ENCODE peak calls at places on chromosomes 12 and 14, in ten cellular contexts. One of them, this sample, is unnamed.

GRCh38 chr12:116881325-116881866 is at the start of gene HRK:
- DNase-seq in stimulated activated CD4-positive, alpha-beta T cell treated with anti-CD3 and anti-CD28 coated beads, Interleukin-12 subunit alpha, Interleukin-12 subunit beta, amount 100 ng/mL, for 4 hours: no peak
- DNase-seq in H7: peak; percentile 93
- DNase-seq in nephron progenitor cell: no peak
- DNase-seq in kidney: no peak
- DNase-seq in COLO829: no peak
- DNase-seq in activated CD8-positive, alpha-beta memory T cell treated with anti-CD3 and anti-CD28 coated beads, Interleukin-2, amount 50 U/mL, for 48 hours: no peak
- DNase-seq in HT1080: no peak
- DNase-seq in fibroblast of lung: no peak
- DNase-seq in M059J: no peak
- DNase-seq in this sample: no peak

GRCh38 chr12:84329933-84330332 is 582.7 kb downstream of the SLC6A15 start:
- DNase-seq in nephron progenitor cell: no peak
- DNase-seq in H7: no peak
- DNase-seq in kidney: no peak
- DNase-seq in activated CD8-positive, alpha-beta memory T cell treated with anti-CD3 and anti-CD28 coated beads, Interleukin-2, amount 50 U/mL, for 48 hours: no peak
- DNase-seq in M059J: no peak
- DNase-seq in fibroblast of lung: no peak
- DNase-seq in stimulated activated CD4-positive, alpha-beta T cell treated with anti-CD3 and anti-CD28 coated beads, Interleukin-12 subunit alpha, Interleukin-12 subunit beta, amount 100 ng/mL, for 4 hours: no peak
- DNase-seq in COLO829: no peak
- DNase-seq in HT1080: no peak
- DNase-seq in this sample: no peak

GRCh38 chr12:89157413-89157812 is 194.9 kb downstream of the DUSP6 start:
- DNase-seq in nephron progenitor cell: no peak
- DNase-seq in H7: no peak
- DNase-seq in activated CD8-positive, alpha-beta memory T cell treated with anti-CD3 and anti-CD28 coated beads, Interleukin-2, amount 50 U/mL, for 48 hours: no peak
- DNase-seq in stimulated activated CD4-positive, alpha-beta T cell treated with anti-CD3 and anti-CD28 coated beads, Interleukin-12 subunit alpha, Interleukin-12 subunit beta, amount 100 ng/mL, for 4 hours: no peak
- DNase-seq in HT1080: no peak
- DNase-seq in COLO829: no peak
- DNase-seq in kidney: no peak
- DNase-seq in M059J: no peak
- DNase-seq in fibroblast of lung: no peak
- DNase-seq in this sample: no peak

GRCh38 chr12:100267603-100268281 is 765 bp downstream of the SCYL2 start:
- DNase-seq in kidney: no peak
- DNase-seq in nephron progenitor cell: no peak
- DNase-seq in HT1080: peak; percentile 10
- DNase-seq in fibroblast of lung: peak; percentile 58
- DNase-seq in stimulated activated CD4-positive, alpha-beta T cell treated with anti-CD3 and anti-CD28 coated beads, Interleukin-12 subunit alpha, Interleukin-12 subunit beta, amount 100 ng/mL, for 4 hours: peak; percentile 8
- DNase-seq in COLO829: no peak
- DNase-seq in M059J: peak; percentile 37
- DNase-seq in activated CD8-positive, alpha-beta memory T cell treated with anti-CD3 and anti-CD28 coated beads, Interleukin-2, amount 50 U/mL, for 48 hours: no peak
- DNase-seq in H7: peak; percentile 48
- DNase-seq in this sample: no peak

GRCh38 chr14:79551591-79551990 is 659.7 kb downstream of the DIO2 start:
- DNase-seq in activated CD8-positive, alpha-beta memory T cell treated with anti-CD3 and anti-CD28 coated beads, Interleukin-2, amount 50 U/mL, for 48 hours: no peak
- DNase-seq in H7: no peak
- DNase-seq in kidney: no peak
- DNase-seq in HT1080: no peak
- DNase-seq in fibroblast of lung: no peak
- DNase-seq in M059J: no peak
- DNase-seq in COLO829: no peak
- DNase-seq in stimulated activated CD4-positive, alpha-beta T cell treated with anti-CD3 and anti-CD28 coated beads, Interleukin-12 subunit alpha, Interleukin-12 subunit beta, amount 100 ng/mL, for 4 hours: no peak
- DNase-seq in nephron progenitor cell: peak; percentile 3
- DNase-seq in this sample: no peak

GRCh38 chr14:97994020-97994531 is 1196.9 kb downstream of the VRK1 start:
- DNase-seq in H7: no peak
- DNase-seq in stimulated activated CD4-positive, alpha-beta T cell treated with anti-CD3 and anti-CD28 coated beads, Interleukin-12 subunit alpha, Interleukin-12 subunit beta, amount 100 ng/mL, for 4 hours: no peak
- DNase-seq in fibroblast of lung: no peak
- DNase-seq in activated CD8-positive, alpha-beta memory T cell treated with anti-CD3 and anti-CD28 coated beads, Interleukin-2, amount 50 U/mL, for 48 hours: no peak
- DNase-seq in nephron progenitor cell: no peak
- DNase-seq in COLO829: no peak
- DNase-seq in M059J: no peak
- DNase-seq in kidney: no peak
- DNase-seq in HT1080: no peak
- DNase-seq in this sample: no peak

GRCh38 chr14:23551266-23552028 is at the start of gene ZFHX2:
- DNase-seq in COLO829: peak; percentile 41
- DNase-seq in kidney: peak; percentile 90
- DNase-seq in H7: peak; percentile 98
- DNase-seq in stimulated activated CD4-positive, alpha-beta T cell treated with anti-CD3 and anti-CD28 coated beads, Interleukin-12 subunit alpha, Interleukin-12 subunit beta, amount 100 ng/mL, for 4 hours: peak; percentile 84
- DNase-seq in M059J: peak; percentile 53
- DNase-seq in HT1080: peak; percentile 86
- DNase-seq in activated CD8-positive, alpha-beta memory T cell treated with anti-CD3 and anti-CD28 coated beads, Interleukin-2, amount 50 U/mL, for 48 hours: peak; percentile 91
- DNase-seq in nephron progenitor cell: peak; percentile 88
- DNase-seq in fibroblast of lung: peak; percentile 58
- DNase-seq in this sample: no peak

GRCh38 chr14:44529026-44529425 is 21.9 kb upstream of the FSCB start:
- DNase-seq in H7: no peak
- DNase-seq in COLO829: peak; percentile 89
- DNase-seq in nephron progenitor cell: no peak
- DNase-seq in stimulated activated CD4-positive, alpha-beta T cell treated with anti-CD3 and anti-CD28 coated beads, Interleukin-12 subunit alpha, Interleukin-12 subunit beta, amount 100 ng/mL, for 4 hours: no peak
- DNase-seq in fibroblast of lung: peak; percentile 51
- DNase-seq in activated CD8-positive, alpha-beta memory T cell treated with anti-CD3 and anti-CD28 coated beads, Interleukin-2, amount 50 U/mL, for 48 hours: no peak
- DNase-seq in M059J: no peak
- DNase-seq in kidney: no peak
- DNase-seq in HT1080: peak; percentile 58
- DNase-seq in this sample: no peak

GRCh38 chr14:54797986-54798385 is 104.6 kb downstream of the GCH1 start:
- DNase-seq in M059J: no peak
- DNase-seq in activated CD8-positive, alpha-beta memory T cell treated with anti-CD3 and anti-CD28 coated beads, Interleukin-2, amount 50 U/mL, for 48 hours: no peak
- DNase-seq in COLO829: no peak
- DNase-seq in nephron progenitor cell: no peak
- DNase-seq in HT1080: no peak
- DNase-seq in fibroblast of lung: no peak
- DNase-seq in kidney: no peak
- DNase-seq in H7: no peak
- DNase-seq in stimulated activated CD4-positive, alpha-beta T cell treated with anti-CD3 and anti-CD28 coated beads, Interleukin-12 subunit alpha, Interleukin-12 subunit beta, amount 100 ng/mL, for 4 hours: no peak
- DNase-seq in this sample: no peak

GRCh38 chr14:101223561-101224162 is 320.1 kb upstream of the RTL1 start:
- DNase-seq in H7: no peak
- DNase-seq in fibroblast of lung: no peak
- DNase-seq in M059J: no peak
- DNase-seq in HT1080: no peak
- DNase-seq in activated CD8-positive, alpha-beta memory T cell treated with anti-CD3 and anti-CD28 coated beads, Interleukin-2, amount 50 U/mL, for 48 hours: no peak
- DNase-seq in kidney: no peak
- DNase-seq in COLO829: no peak
- DNase-seq in stimulated activated CD4-positive, alpha-beta T cell treated with anti-CD3 and anti-CD28 coated beads, Interleukin-12 subunit alpha, Interleukin-12 subunit beta, amount 100 ng/mL, for 4 hours: no peak
- DNase-seq in nephron progenitor cell: no peak
- DNase-seq in this sample: no peak

GRCh38 chr12:53695148-53696138 is 19.6 kb upstream of the ATP5MC2 start:
- DNase-seq in nephron progenitor cell: peak; percentile 74
- DNase-seq in COLO829: no peak
- DNase-seq in HT1080: peak; percentile 31
- DNase-seq in kidney: peak; percentile 77
- DNase-seq in H7: peak; percentile 88
- DNase-seq in stimulated activated CD4-positive, alpha-beta T cell treated with anti-CD3 and anti-CD28 coated beads, Interleukin-12 subunit alpha, Interleukin-12 subunit beta, amount 100 ng/mL, for 4 hours: peak; percentile 46
- DNase-seq in fibroblast of lung: peak; percentile 69
- DNase-seq in activated CD8-positive, alpha-beta memory T cell treated with anti-CD3 and anti-CD28 coated beads, Interleukin-2, amount 50 U/mL, for 48 hours: peak; percentile 76
- DNase-seq in M059J: peak; percentile 69
- DNase-seq in this sample: no peak

GRCh38 chr14:75494898-75495297 is 27.4 kb upstream of the BATF start:
- DNase-seq in HT1080: peak; percentile 42
- DNase-seq in H7: no peak
- DNase-seq in activated CD8-positive, alpha-beta memory T cell treated with anti-CD3 and anti-CD28 coated beads, Interleukin-2, amount 50 U/mL, for 48 hours: no peak
- DNase-seq in nephron progenitor cell: no peak
- DNase-seq in M059J: peak; percentile 66
- DNase-seq in kidney: no peak
- DNase-seq in COLO829: peak; percentile 27
- DNase-seq in fibroblast of lung: no peak
- DNase-seq in stimulated activated CD4-positive, alpha-beta T cell treated with anti-CD3 and anti-CD28 coated beads, Interleukin-12 subunit alpha, Interleukin-12 subunit beta, amount 100 ng/mL, for 4 hours: no peak
- DNase-seq in this sample: no peak

GRCh38 chr14:73462078-73462715 is 3.9 kb upstream of the NUMB start:
- DNase-seq in stimulated activated CD4-positive, alpha-beta T cell treated with anti-CD3 and anti-CD28 coated beads, Interleukin-12 subunit alpha, Interleukin-12 subunit beta, amount 100 ng/mL, for 4 hours: no peak
- DNase-seq in H7: no peak
- DNase-seq in activated CD8-positive, alpha-beta memory T cell treated with anti-CD3 and anti-CD28 coated beads, Interleukin-2, amount 50 U/mL, for 48 hours: no peak
- DNase-seq in M059J: peak; percentile 55
- DNase-seq in COLO829: no peak
- DNase-seq in kidney: no peak
- DNase-seq in HT1080: no peak
- DNase-seq in fibroblast of lung: peak; percentile 54
- DNase-seq in nephron progenitor cell: no peak
- DNase-seq in this sample: no peak

GRCh38 chr12:46400406-46400805 is 27.8 kb upstream of the SLC38A2 start:
- DNase-seq in stimulated activated CD4-positive, alpha-beta T cell treated with anti-CD3 and anti-CD28 coated beads, Interleukin-12 subunit alpha, Interleukin-12 subunit beta, amount 100 ng/mL, for 4 hours: no peak
- DNase-seq in COLO829: no peak
- DNase-seq in M059J: peak; percentile 51
- DNase-seq in activated CD8-positive, alpha-beta memory T cell treated with anti-CD3 and anti-CD28 coated beads, Interleukin-2, amount 50 U/mL, for 48 hours: no peak
- DNase-seq in kidney: no peak
- DNase-seq in H7: no peak
- DNase-seq in nephron progenitor cell: no peak
- DNase-seq in fibroblast of lung: peak; percentile 84
- DNase-seq in HT1080: no peak
- DNase-seq in this sample: no peak

GRCh38 chr12:62730649-62731377 is 204.1 kb downstream of the PPM1H start:
- DNase-seq in H7: no peak
- DNase-seq in fibroblast of lung: peak; percentile 92
- DNase-seq in kidney: no peak
- DNase-seq in COLO829: peak; percentile 50
- DNase-seq in M059J: peak; percentile 89
- DNase-seq in stimulated activated CD4-positive, alpha-beta T cell treated with anti-CD3 and anti-CD28 coated beads, Interleukin-12 subunit alpha, Interleukin-12 subunit beta, amount 100 ng/mL, for 4 hours: no peak
- DNase-seq in HT1080: peak; percentile 80
- DNase-seq in nephron progenitor cell: no peak
- DNase-seq in activated CD8-positive, alpha-beta memory T cell treated with anti-CD3 and anti-CD28 coated beads, Interleukin-2, amount 50 U/mL, for 48 hours: no peak
- DNase-seq in this sample: no peak

GRCh38 chr12:24880732-24881131 is 68.2 kb downstream of the BCAT1 start:
- DNase-seq in activated CD8-positive, alpha-beta memory T cell treated with anti-CD3 and anti-CD28 coated beads, Interleukin-2, amount 50 U/mL, for 48 hours: no peak
- DNase-seq in stimulated activated CD4-positive, alpha-beta T cell treated with anti-CD3 and anti-CD28 coated beads, Interleukin-12 subunit alpha, Interleukin-12 subunit beta, amount 100 ng/mL, for 4 hours: no peak
- DNase-seq in H7: no peak
- DNase-seq in COLO829: no peak
- DNase-seq in HT1080: no peak
- DNase-seq in fibroblast of lung: peak; percentile 44
- DNase-seq in kidney: no peak
- DNase-seq in M059J: no peak
- DNase-seq in nephron progenitor cell: no peak
- DNase-seq in this sample: no peak

GRCh38 chr12:28253175-28253641 is 63.0 kb downstream of the CCDC91 start:
- DNase-seq in stimulated activated CD4-positive, alpha-beta T cell treated with anti-CD3 and anti-CD28 coated beads, Interleukin-12 subunit alpha, Interleukin-12 subunit beta, amount 100 ng/mL, for 4 hours: peak; percentile 38
- DNase-seq in HT1080: no peak
- DNase-seq in fibroblast of lung: peak; percentile 80
- DNase-seq in M059J: peak; percentile 57
- DNase-seq in COLO829: peak; percentile 22
- DNase-seq in activated CD8-positive, alpha-beta memory T cell treated with anti-CD3 and anti-CD28 coated beads, Interleukin-2, amount 50 U/mL, for 48 hours: peak; percentile 56
- DNase-seq in H7: no peak
- DNase-seq in nephron progenitor cell: no peak
- DNase-seq in kidney: no peak
- DNase-seq in this sample: no peak

GRCh38 chr12:57632369-57632897 is 568 bp downstream of the B4GALNT1 start:
- DNase-seq in M059J: peak; percentile 27
- DNase-seq in kidney: no peak
- DNase-seq in COLO829: no peak
- DNase-seq in fibroblast of lung: peak; percentile 32
- DNase-seq in HT1080: no peak
- DNase-seq in activated CD8-positive, alpha-beta memory T cell treated with anti-CD3 and anti-CD28 coated beads, Interleukin-2, amount 50 U/mL, for 48 hours: peak; percentile 70
- DNase-seq in nephron progenitor cell: peak; percentile 53
- DNase-seq in H7: peak; percentile 86
- DNase-seq in stimulated activated CD4-positive, alpha-beta T cell treated with anti-CD3 and anti-CD28 coated beads, Interleukin-12 subunit alpha, Interleukin-12 subunit beta, amount 100 ng/mL, for 4 hours: no peak
- DNase-seq in this sample: peak; percentile 72

GRCh38 chr14:77094672-77095284 is 3.3 kb upstream of the CIPC start:
- DNase-seq in stimulated activated CD4-positive, alpha-beta T cell treated with anti-CD3 and anti-CD28 coated beads, Interleukin-12 subunit alpha, Interleukin-12 subunit beta, amount 100 ng/mL, for 4 hours: peak; percentile 71
- DNase-seq in HT1080: peak; percentile 53
- DNase-seq in nephron progenitor cell: peak; percentile 87
- DNase-seq in COLO829: no peak
- DNase-seq in H7: peak; percentile 73
- DNase-seq in fibroblast of lung: peak; percentile 64
- DNase-seq in activated CD8-positive, alpha-beta memory T cell treated with anti-CD3 and anti-CD28 coated beads, Interleukin-2, amount 50 U/mL, for 48 hours: peak; percentile 84
- DNase-seq in kidney: peak; percentile 76
- DNase-seq in M059J: peak; percentile 73
- DNase-seq in this sample: no peak

GRCh38 chr14:106831322-106831720 is 1304.9 kb downstream of the TMEM121 start:
- DNase-seq in H7: no peak
- DNase-seq in kidney: no peak
- DNase-seq in stimulated activated CD4-positive, alpha-beta T cell treated with anti-CD3 and anti-CD28 coated beads, Interleukin-12 subunit alpha, Interleukin-12 subunit beta, amount 100 ng/mL, for 4 hours: peak; percentile 45
- DNase-seq in activated CD8-positive, alpha-beta memory T cell treated with anti-CD3 and anti-CD28 coated beads, Interleukin-2, amount 50 U/mL, for 48 hours: peak; percentile 93
- DNase-seq in fibroblast of lung: no peak
- DNase-seq in COLO829: no peak
- DNase-seq in nephron progenitor cell: peak; percentile 4
- DNase-seq in HT1080: peak; percentile 5
- DNase-seq in M059J: no peak
- DNase-seq in this sample: no peak

GRCh38 chr12:15963271-15963670 is 52.1 kb downstream of the DERA start:
- DNase-seq in M059J: peak; percentile 66
- DNase-seq in stimulated activated CD4-positive, alpha-beta T cell treated with anti-CD3 and anti-CD28 coated beads, Interleukin-12 subunit alpha, Interleukin-12 subunit beta, amount 100 ng/mL, for 4 hours: no peak
- DNase-seq in nephron progenitor cell: no peak
- DNase-seq in activated CD8-positive, alpha-beta memory T cell treated with anti-CD3 and anti-CD28 coated beads, Interleukin-2, amount 50 U/mL, for 48 hours: no peak
- DNase-seq in fibroblast of lung: peak; percentile 78
- DNase-seq in H7: no peak
- DNase-seq in kidney: no peak
- DNase-seq in COLO829: no peak
- DNase-seq in HT1080: peak; percentile 10
- DNase-seq in this sample: no peak

GRCh38 chr12:14256555-14257169 is 108.8 kb upstream of the ATF7IP start:
- DNase-seq in HT1080: peak; percentile 59
- DNase-seq in M059J: peak; percentile 84
- DNase-seq in activated CD8-positive, alpha-beta memory T cell treated with anti-CD3 and anti-CD28 coated beads, Interleukin-2, amount 50 U/mL, for 48 hours: peak; percentile 71
- DNase-seq in stimulated activated CD4-positive, alpha-beta T cell treated with anti-CD3 and anti-CD28 coated beads, Interleukin-12 subunit alpha, Interleukin-12 subunit beta, amount 100 ng/mL, for 4 hours: peak; percentile 62
- DNase-seq in COLO829: peak; percentile 59
- DNase-seq in H7: peak; percentile 50
- DNase-seq in nephron progenitor cell: peak; percentile 42
- DNase-seq in kidney: peak; percentile 89
- DNase-seq in fibroblast of lung: peak; percentile 78
- DNase-seq in this sample: no peak

GRCh38 chr12:110367209-110367864 is 36.2 kb downstream of the ANAPC7 start:
- DNase-seq in H7: no peak
- DNase-seq in fibroblast of lung: no peak
- DNase-seq in COLO829: no peak
- DNase-seq in activated CD8-positive, alpha-beta memory T cell treated with anti-CD3 and anti-CD28 coated beads, Interleukin-2, amount 50 U/mL, for 48 hours: no peak
- DNase-seq in HT1080: no peak
- DNase-seq in M059J: no peak
- DNase-seq in nephron progenitor cell: no peak
- DNase-seq in kidney: no peak
- DNase-seq in stimulated activated CD4-positive, alpha-beta T cell treated with anti-CD3 and anti-CD28 coated beads, Interleukin-12 subunit alpha, Interleukin-12 subunit beta, amount 100 ng/mL, for 4 hours: no peak
- DNase-seq in this sample: no peak

GRCh38 chr12:42744539-42745156 is 155.1 kb upstream of the PRICKLE1 start:
- DNase-seq in M059J: peak; percentile 96
- DNase-seq in activated CD8-positive, alpha-beta memory T cell treated with anti-CD3 and anti-CD28 coated beads, Interleukin-2, amount 50 U/mL, for 48 hours: no peak
- DNase-seq in HT1080: no peak
- DNase-seq in stimulated activated CD4-positive, alpha-beta T cell treated with anti-CD3 and anti-CD28 coated beads, Interleukin-12 subunit alpha, Interleukin-12 subunit beta, amount 100 ng/mL, for 4 hours: no peak
- DNase-seq in nephron progenitor cell: no peak
- DNase-seq in H7: no peak
- DNase-seq in COLO829: peak; percentile 35
- DNase-seq in kidney: no peak
- DNase-seq in fibroblast of lung: peak; percentile 55
- DNase-seq in this sample: no peak

GRCh38 chr12:116295327-116296263 is 18.1 kb upstream of the MED13L start:
- DNase-seq in stimulated activated CD4-positive, alpha-beta T cell treated with anti-CD3 and anti-CD28 coated beads, Interleukin-12 subunit alpha, Interleukin-12 subunit beta, amount 100 ng/mL, for 4 hours: no peak
- DNase-seq in H7: no peak
- DNase-seq in nephron progenitor cell: no peak
- DNase-seq in COLO829: no peak
- DNase-seq in M059J: no peak
- DNase-seq in fibroblast of lung: peak; percentile 31
- DNase-seq in HT1080: no peak
- DNase-seq in activated CD8-positive, alpha-beta memory T cell treated with anti-CD3 and anti-CD28 coated beads, Interleukin-2, amount 50 U/mL, for 48 hours: no peak
- DNase-seq in kidney: no peak
- DNase-seq in this sample: no peak